ENCODE peak calls at places on chromosomes 11 and 22, in six cellular contexts. T is posterior cingulate gyrus; D is pancreas; H is AG20443; B is retina; G is activated CD4-positive, alpha-beta T cell treated with anti-CD3 and anti-CD28 coated beads, Interleukin-2, amount 50 U/mL, for 24 hours. V is an unnamed sample.

GRCh38 chr11:73866586-73866996 is 10.1 kb downstream of the COA4 start:
- DNase-seq in T (no peak), D (no peak), H (peak), B (no peak), G (no peak), V (no peak)

GRCh38 chr11:61870429-61871039 is 20.8 kb downstream of the FADS3 start:
- DNase-seq in T (no peak), D (no peak), H (no peak), B (no peak), G (no peak), V (no peak)

GRCh38 chr22:23522642-23523251 is 57.3 kb downstream of the IGLL1 start:
- DNase-seq in T (no peak), D (no peak), H (peak), B (peak), G (no peak), V (no peak)

GRCh38 chr11:84871116-84871515 is 756.0 kb downstream of the DLG2 start:
- DNase-seq in T (no peak), D (no peak), H (no peak), B (no peak), G (no peak), V (no peak)

GRCh38 chr11:113198907-113199660 is 115.3 kb upstream of the TTC12 start:
- DNase-seq in T (no peak), D (no peak), H (no peak), B (no peak), G (no peak), V (no peak)

GRCh38 chr11:12201016-12201985 is 90.9 kb downstream of the MICAL2 start:
- DNase-seq in T (no peak), D (no peak), H (peak), B (no peak), G (no peak), V (no peak)

GRCh38 chr11:120432056-120433018 is 79.2 kb upstream of the GRIK4 start:
- DNase-seq in T (no peak), D (peak), H (peak), B (no peak), G (peak), V (no peak)

GRCh38 chr22:27523711-27524110 is 277.8 kb downstream of the MN1 start:
- DNase-seq in T (no peak), D (no peak), H (no peak), B (no peak), G (no peak), V (no peak)

GRCh38 chr11:63592975-63593395 is 21.2 kb downstream of the PLAAT3 start:
- DNase-seq in T (peak), D (no peak), H (peak), B (no peak), G (no peak), V (peak)

GRCh38 chr11:62497132-62497915 is 49.3 kb downstream of the AHNAK start:
- DNase-seq in T (peak), D (no peak), H (peak), B (peak), G (no peak), V (no peak)

GRCh38 chr11:23931443-23931842 is 565.4 kb upstream of the LUZP2 start:
- DNase-seq in T (no peak), D (no peak), H (no peak), B (no peak), G (no peak), V (no peak)

GRCh38 chr11:12629601-12630313 is 44.5 kb upstream of the TEAD1 start:
- DNase-seq in T (no peak), D (no peak), H (peak), B (no peak), G (no peak), V (no peak)

GRCh38 chr22:17536269-17536668 is 27.0 kb upstream of the SLC25A18 start:
- DNase-seq in T (peak), D (no peak), H (peak), B (no peak), G (no peak), V (no peak)

GRCh38 chr22:25051073-25051472 is 98.6 kb downstream of the KIAA1671 start:
- DNase-seq in T (no peak), D (no peak), H (no peak), B (no peak), G (no peak), V (no peak)

GRCh38 chr11:68936358-68936636 is 32.6 kb downstream of the IGHMBP2 start:
- DNase-seq in T (no peak), D (no peak), H (no peak), B (no peak), G (no peak), V (no peak)

GRCh38 chr11:79708319-79708928 is 267.6 kb upstream of the TENM4 start:
- DNase-seq in T (no peak), D (no peak), H (peak), B (peak), G (no peak), V (no peak)

GRCh38 chr11:47413908-47414684 is 5.7 kb downstream of the SLC39A13 start:
- DNase-seq in T (no peak), D (no peak), H (peak), B (no peak), G (no peak), V (no peak)

GRCh38 chr22:20946080-20946986 is 20.7 kb upstream of the AIFM3 start:
- DNase-seq in T (no peak), D (no peak), H (no peak), B (no peak), G (no peak), V (no peak)

GRCh38 chr11:122721964-122722266 is 66.4 kb downstream of the UBASH3B start:
- DNase-seq in T (no peak), D (no peak), H (peak), B (no peak), G (no peak), V (no peak)

GRCh38 chr11:126112547-126112946 is 49.9 kb upstream of the CDON start:
- DNase-seq in T (no peak), D (no peak), H (peak), B (peak), G (no peak), V (no peak)

GRCh38 chr22:19634576-19634975 is 79.7 kb upstream of the SEPTIN5 start:
- DNase-seq in T (no peak), D (no peak), H (no peak), B (no peak), G (no peak), V (no peak)

GRCh38 chr22:45602824-45603301 is 68.8 kb upstream of the ATXN10 start:
- DNase-seq in T (no peak), D (no peak), H (peak), B (no peak), G (no peak), V (no peak)

V was measured in glutamatergic neuron.